ENCODE peak calls at places on chromosome 17, in four cellular contexts. L is tibial nerve, E is fibroblast of lung, P is progenitor cell of endocrine pancreas. I is an unnamed sample.

GRCh38 chr17:77049440-77049839 is 91.3 kb upstream of the SEC14L1 start:
- DNase-seq in E (peak), P (no peak), L (no peak), I (no peak)

GRCh38 chr17:17141860-17142552 is 64.1 kb downstream of the PLD6 start:
- DNase-seq in P (no peak), E (peak), L (no peak), I (no peak)

GRCh38 chr17:72977768-72978417 is 114.6 kb downstream of the SLC39A11 start:
- DNase-seq in E (peak), L (no peak), P (no peak), I (peak)

GRCh38 chr17:40821536-40821935 is 878 bp downstream of the KRT10 start:
- DNase-seq in P (no peak), E (peak), L (no peak), I (no peak)

GRCh38 chr17:75295220-75296158 is 6.3 kb upstream of the SLC25A19 start:
- DNase-seq in E (no peak), P (no peak), L (no peak), I (no peak)

GRCh38 chr17:50273654-50274040 is 619 bp upstream of the TMEM92 start:
- DNase-seq in L (no peak), P (no peak), E (no peak), I (no peak)

GRCh38 chr17:8393470-8394231 is 4.0 kb downstream of the RNF222 start:
- DNase-seq in P (no peak), L (no peak), E (peak), I (no peak)

GRCh38 chr17:58918879-58919278 is 163.2 kb downstream of the PPM1E start:
- DNase-seq in E (no peak), P (no peak), L (no peak), I (no peak)

GRCh38 chr17:63490858-63491400 is 14.1 kb downstream of the ACE start:
- DNase-seq in E (no peak), L (no peak), P (no peak), I (no peak)

GRCh38 chr17:63492940-63493339 is 16.1 kb downstream of the ACE start:
- DNase-seq in E (no peak), L (no peak), P (no peak), I (no peak)

GRCh38 chr17:63493411-63493810 is 16.6 kb downstream of the ACE start:
- DNase-seq in L (no peak), P (no peak), E (no peak), I (no peak)

GRCh38 chr17:63491413-63491812 is 14.6 kb downstream of the ACE start:
- DNase-seq in E (no peak), P (no peak), L (no peak), I (no peak)

GRCh38 chr17:63491976-63492575 is 15.2 kb downstream of the ACE start:
- DNase-seq in L (no peak), P (no peak), E (no peak), I (no peak)
- TF ChIP-seq CTCF in L (no peak), P (no peak), E (no peak), I (no peak)

DNA sequence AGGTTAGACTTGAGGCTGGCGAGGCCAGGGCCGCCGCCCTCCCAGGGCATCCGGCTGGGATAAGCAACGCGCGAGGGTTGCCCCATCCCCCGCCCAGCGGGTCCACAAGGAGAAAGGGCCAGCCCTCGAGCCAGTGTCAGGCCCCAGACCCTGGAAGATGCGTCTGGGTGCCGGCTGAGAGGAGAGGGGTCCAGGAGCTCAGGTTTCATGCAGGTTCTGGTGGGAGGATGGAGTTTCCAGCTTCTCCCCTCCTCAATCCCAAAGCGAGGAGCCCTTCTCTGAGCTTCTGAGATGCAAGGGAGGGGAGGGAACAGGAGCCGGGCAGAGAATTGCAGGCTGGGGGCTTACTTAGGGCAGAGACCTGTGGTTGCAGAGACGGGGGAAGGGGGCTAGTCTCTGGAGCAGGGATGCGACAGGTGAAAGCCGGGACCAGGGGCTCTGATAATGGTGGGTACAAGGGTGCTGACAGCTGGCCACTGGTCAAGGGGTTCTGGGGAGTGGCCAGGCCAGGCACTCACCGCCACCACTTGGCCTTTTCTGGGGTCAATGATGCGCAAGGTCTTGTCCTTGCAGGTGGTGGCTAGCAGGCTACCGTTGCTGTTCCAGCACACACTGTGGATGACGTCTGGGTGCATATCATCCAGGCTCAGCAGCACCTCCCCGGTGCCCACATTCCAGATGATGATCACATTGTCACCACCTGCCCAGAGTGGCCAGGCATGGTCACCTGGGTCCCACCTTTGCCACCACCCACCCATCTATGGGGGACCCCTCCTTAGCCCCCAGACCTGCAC is 4.2 kb downstream of the CORO6 start:
- DNase-seq in P (no peak), L (no peak), E (no peak), I (no peak)
- TF ChIP-seq CTCF in P (no peak), L (peak), E (no peak), I (no peak)

GRCh38 chr17:42325026-42325425 is 36.7 kb downstream of the STAT5A start:
- DNase-seq in L (no peak), P (no peak), E (peak), I (peak)
- TF ChIP-seq CTCF in L (no peak), P (no peak), E (no peak), I (no peak)

GRCh38 chr17:78416791-78417530 is 38.5 kb downstream of the PGS1 start:
- DNase-seq in P (no peak), L (no peak), E (no peak), I (no peak)

GRCh38 chr17:78415821-78416301 is 37.4 kb downstream of the PGS1 start:
- DNase-seq in E (peak), L (no peak), P (no peak), I (no peak)

GRCh38 chr17:78416311-78416711 is 37.9 kb downstream of the PGS1 start:
- DNase-seq in L (no peak), E (peak), P (no peak), I (no peak)

GRCh38 chr17:78418627-78419026 is 40.2 kb downstream of the PGS1 start:
- DNase-seq in E (no peak), P (no peak), L (no peak), I (no peak)

DNA sequence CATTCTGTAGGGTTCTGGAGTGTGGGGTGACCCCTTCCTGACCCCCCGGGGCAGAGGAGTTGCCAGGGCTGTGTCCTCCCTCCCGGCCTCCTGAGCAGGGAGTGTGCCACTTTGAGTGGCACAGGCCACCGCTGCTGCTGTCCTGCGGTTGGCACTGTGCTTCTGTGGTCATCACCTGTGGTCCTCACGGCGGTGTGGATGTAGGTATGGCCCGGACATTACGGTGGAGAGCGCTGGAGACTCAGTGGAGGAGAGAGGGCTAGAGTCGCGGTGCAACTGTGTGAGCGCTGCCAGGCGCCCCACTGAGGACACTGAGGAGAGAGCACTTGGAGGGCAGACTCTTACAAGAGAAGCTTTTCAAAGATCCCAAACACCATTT is 39.1 kb downstream of the PGS1 start:
- DNase-seq in L (no peak), E (no peak), P (no peak), I (no peak)
- TF ChIP-seq CTCF in L (no peak), E (no peak), P (no peak), I (no peak)

GRCh38 chr17:29167393-29168078 is 12.7 kb downstream of the MYO18A start:
- DNase-seq in E (peak), P (no peak), L (no peak), I (no peak)

GRCh38 chr17:29168079-29168758 is 12.0 kb downstream of the MYO18A start:
- DNase-seq in L (no peak), P (no peak), E (no peak), I (no peak)

GRCh38 chr17:29165261-29165660 is 14.9 kb downstream of the MYO18A start:
- DNase-seq in E (no peak), L (no peak), P (no peak), I (no peak)

GRCh38 chr17:29166507-29166887 is 13.7 kb downstream of the MYO18A start:
- DNase-seq in L (no peak), E (no peak), P (no peak), I (no peak)

DNA sequence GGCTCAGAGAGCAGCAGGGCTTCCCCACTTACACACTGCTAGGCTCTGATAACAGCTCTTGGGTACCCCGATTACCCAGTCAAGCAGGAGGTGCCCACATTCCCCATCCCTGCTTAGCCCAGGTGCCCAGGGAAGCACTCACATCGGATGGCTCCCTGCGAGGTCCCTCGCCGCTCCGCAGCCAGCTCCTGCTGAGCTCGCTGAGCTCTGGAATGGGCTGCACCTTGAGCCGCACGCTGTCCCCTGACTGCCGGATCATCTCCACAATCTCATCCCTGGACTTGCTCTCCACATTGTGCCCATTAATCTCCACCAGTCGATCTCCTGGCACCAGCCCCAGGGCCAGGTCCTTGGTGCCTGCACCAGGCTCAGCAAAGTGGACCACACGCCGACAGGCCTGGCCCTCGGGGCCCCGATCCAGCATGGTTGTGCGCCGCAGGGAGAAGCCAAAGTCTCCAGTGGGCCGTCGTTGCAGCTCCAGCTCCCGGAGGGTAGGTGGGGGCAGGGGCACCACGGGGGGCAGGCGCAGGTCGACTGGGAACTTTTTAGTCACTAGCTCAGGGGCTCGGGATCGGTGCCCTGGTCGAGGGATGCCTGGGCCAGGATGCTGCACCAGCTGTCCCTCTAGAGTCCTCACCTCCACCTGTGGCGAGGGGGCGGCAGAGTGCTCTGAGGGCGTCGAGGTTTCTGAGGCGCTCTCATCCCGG is 14.2 kb downstream of the MYO18A start:
- DNase-seq in L (no peak), P (no peak), E (no peak), I (no peak)
- TF ChIP-seq CTCF in L (no peak), P (no peak), E (no peak), I (no peak)

GRCh38 chr17:42009170-42009569 is 8.1 kb downstream of the DNAJC7 start:
- DNase-seq in E (no peak), L (no peak), P (no peak), I (no peak)
- TF ChIP-seq CTCF in E (no peak), L (peak), P (no peak), I (no peak)

GRCh38 chr17:70924776-70925175 is 755.4 kb downstream of the KCNJ2 start:
- DNase-seq in P (no peak), E (no peak), L (no peak), I (no peak)

GRCh38 chr17:70934834-70935233 is 765.5 kb downstream of the KCNJ2 start:
- DNase-seq in P (no peak), L (no peak), E (no peak), I (no peak)

GRCh38 chr17:70929226-70929625 is 759.9 kb downstream of the KCNJ2 start:
- DNase-seq in E (peak), P (no peak), L (no peak), I (peak)
- TF ChIP-seq CTCF in E (no peak), P (no peak), L (no peak), I (no peak)

GRCh38 chr17:794876-795275 is 12.7 kb downstream of the MRM3 start:
- DNase-seq in E (peak), L (peak), P (peak), I (peak)
- TF ChIP-seq CTCF in E (peak), L (peak), P (peak), I (peak)